ENCODE peak calls at places on chromosomes 6 and 20, in six cellular contexts. G, F, R, W, X and V are unnamed samples.

GRCh38 chr20:21323640-21324039 is 20.5 kb downstream of the XRN2 start:
- DNase-seq in G (peak), F (peak), R (no peak), W (no peak), X (no peak), V (peak)

GRCh38 chr20:50110141-50111047 is 2.6 kb downstream of the UBE2V1 start:
- DNase-seq in G (peak), F (peak), R (no peak), W (no peak), X (no peak), V (peak)

GRCh38 chr20:45189067-45189611 is 14.4 kb downstream of the PI3 start:
- DNase-seq in G (no peak), F (no peak), R (no peak), W (no peak), X (no peak), V (no peak)

GRCh38 chr6:73523434-73524123 is 2.7 kb upstream of the EEF1A1 start:
- DNase-seq in G (peak), F (no peak), R (no peak), W (peak), X (peak), V (peak)

GRCh38 chr6:157646012-157646411 is 177.0 kb upstream of the SNX9 start:
- DNase-seq in G (no peak), F (no peak), R (no peak), W (no peak), X (no peak), V (no peak)

GRCh38 chr6:8029243-8029870 is 34.8 kb downstream of the BLOC1S5 start:
- DNase-seq in G (peak), F (no peak), R (no peak), W (no peak), X (no peak), V (peak)

GRCh38 chr6:21305827-21306469 is 287.6 kb upstream of the SOX4 start:
- DNase-seq in G (peak), F (no peak), R (peak), W (no peak), X (no peak), V (peak)

GRCh38 chr6:142518761-142519160 is 217.0 kb downstream of the ADGRG6 start:
- DNase-seq in G (no peak), F (no peak), R (no peak), W (no peak), X (no peak), V (no peak)

GRCh38 chr6:47357827-47358226 is 48.1 kb upstream of the TNFRSF21 start:
- DNase-seq in G (no peak), F (no peak), R (no peak), W (no peak), X (no peak), V (no peak)

GRCh38 chr6:50952092-50952932 is 133.6 kb downstream of the TFAP2B start:
- DNase-seq in G (peak), F (no peak), R (no peak), W (no peak), X (no peak), V (peak)

GRCh38 chr6:153043719-153044118 is 41.2 kb upstream of the MTRF1L start:
- DNase-seq in G (no peak), F (no peak), R (no peak), W (no peak), X (peak), V (peak)

GRCh38 chr6:30006170-30007131 is 54.6 kb upstream of the POLR1H start:
- DNase-seq in G (no peak), F (no peak), R (no peak), W (peak), X (peak), V (no peak)

GRCh38 chr20:34293589-34293988 is 9.6 kb downstream of the AHCY start:
- DNase-seq in G (no peak), F (no peak), R (no peak), W (no peak), X (no peak), V (no peak)

DNA sequence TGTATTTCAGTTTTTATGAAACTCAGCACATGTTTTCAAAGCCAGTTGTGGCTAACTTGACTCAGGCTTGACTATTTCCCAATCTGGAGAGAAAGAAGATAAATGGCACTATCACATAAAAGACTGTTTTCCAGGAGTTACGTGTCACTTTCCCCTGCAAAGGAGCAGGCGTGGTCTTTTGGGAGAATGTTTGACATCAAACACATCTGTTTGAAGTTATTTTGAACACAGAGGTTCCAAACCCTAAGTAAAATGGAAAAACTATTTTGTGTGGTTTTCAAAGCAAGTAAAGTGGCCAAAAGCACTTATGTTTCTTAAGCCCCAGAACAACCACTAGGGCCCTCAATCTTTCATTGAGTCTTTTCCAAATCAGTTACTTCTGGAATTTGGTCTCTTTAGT is 89.7 kb downstream of the FOXF2 start:
- DNase-seq in G (peak), F (peak), R (peak), W (no peak), X (no peak), V (no peak)
- TF ChIP-seq CTCF in G (peak), F (peak), R (peak), W (no peak), X (no peak), V (no peak)

GRCh38 chr6:106026748-106027147 is 59.4 kb upstream of the PRDM1 start:
- DNase-seq in G (peak), F (no peak), R (no peak), W (no peak), X (no peak), V (no peak)
- H3K4me3 ChIP-seq in G (no peak), F (no peak), R (no peak), W (no peak), X (no peak), V (no peak)

DNA sequence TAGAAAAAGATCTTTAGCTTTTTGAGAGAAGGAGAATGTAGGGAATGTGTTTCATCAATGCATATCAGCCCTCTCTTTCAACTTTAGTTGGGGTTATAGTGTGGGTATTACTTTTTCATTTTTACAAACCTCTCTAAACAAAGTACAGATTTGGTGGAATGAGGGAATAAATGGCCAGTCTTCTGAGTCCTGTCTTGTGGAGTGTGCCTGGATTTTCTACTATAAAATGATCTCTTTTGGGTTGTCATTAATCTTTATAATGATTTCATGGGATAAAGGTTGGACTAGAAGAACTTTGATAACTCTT is 209.3 kb downstream of the RNF144B start:
- DNase-seq in G (no peak), F (no peak), R (no peak), W (no peak), X (no peak), V (no peak)
- TF ChIP-seq CTCF in G (no peak), F (no peak), R (no peak), W (no peak), X (peak), V (no peak)

GRCh38 chr20:17965042-17965697 is 3.4 kb downstream of the SNX5 start:
- DNase-seq in G (no peak), F (no peak), R (no peak), W (no peak), X (peak), V (no peak)
- H3K4me3 ChIP-seq in G (peak), F (peak), R (no peak), W (peak), X (no peak), V (peak)

GRCh38 chr20:14523090-14523489 is 185.7 kb upstream of the FLRT3 start:
- DNase-seq in G (no peak), F (no peak), R (no peak), W (no peak), X (no peak), V (peak)
- TF ChIP-seq CTCF in G (no peak), F (no peak), R (no peak), W (no peak), X (no peak), V (no peak)

GRCh38 chr6:86963352-86963751 is 26.0 kb downstream of the HTR1E start:
- DNase-seq in G (no peak), F (no peak), R (no peak), W (no peak), X (no peak), V (peak)

GRCh38 chr6:86966271-86966670 is 28.9 kb downstream of the HTR1E start:
- DNase-seq in G (no peak), F (no peak), R (no peak), W (no peak), X (no peak), V (no peak)

GRCh38 chr6:86961432-86962200 is 24.3 kb downstream of the HTR1E start:
- DNase-seq in G (no peak), F (peak), R (no peak), W (no peak), X (no peak), V (no peak)
- H3K4me3 ChIP-seq in G (no peak), F (no peak), R (no peak), W (no peak), X (no peak), V (no peak)